ENCODE peak calls at places on chromosomes 5 and 9, in four cellular contexts. D is left lung, Q is bronchial epithelial cell, N is pancreas. C is an unnamed sample.

GRCh38 chr5:154783774-154784460 is 28.7 kb downstream of the LARP1 start:
- DNase-seq in N (no peak), Q (no peak), D (no peak), C (no peak)

GRCh38 chr5:118557103-118557805 is 431.1 kb downstream of the DTWD2 start:
- DNase-seq in N (no peak), Q (no peak), D (no peak), C (no peak)

GRCh38 chr9:9730174-9730573 is 882.6 kb downstream of the PTPRD start:
- DNase-seq in N (no peak), Q (no peak), D (no peak), C (no peak)

GRCh38 chr5:169629847-169630548 is 7.1 kb upstream of the DOCK2 start:
- DNase-seq in N (no peak), D (no peak), Q (peak), C (no peak)

GRCh38 chr9:124011460-124012301 is at the start of gene LHX2:
- DNase-seq in N (no peak), Q (peak), D (no peak), C (no peak)

GRCh38 chr9:93712896-93713295 is 136.5 kb downstream of the PHF2 start:
- DNase-seq in D (no peak), N (peak), Q (no peak), C (no peak)

GRCh38 chr9:13215791-13216554 is 63.5 kb downstream of the MPDZ start:
- DNase-seq in D (no peak), Q (no peak), N (no peak), C (no peak)

GRCh38 chr9:117546894-117547293 is 132.0 kb upstream of the ASTN2 start:
- DNase-seq in Q (peak), D (no peak), N (peak), C (no peak)

GRCh38 chr5:141186897-141187512 is at the start of gene PCDHB9:
- DNase-seq in D (no peak), Q (no peak), N (no peak), C (no peak)

GRCh38 chr5:14325369-14325768 is 182.2 kb downstream of the TRIO start:
- DNase-seq in N (no peak), Q (no peak), D (no peak), C (no peak)

GRCh38 chr5:132225165-132226032 is 2.3 kb downstream of the P4HA2 start:
- DNase-seq in D (no peak), Q (peak), N (peak), C (peak)

GRCh38 chr5:133921899-133922468 is 46.4 kb downstream of the C5orf15 start:
- DNase-seq in N (no peak), D (no peak), Q (no peak), C (no peak)

GRCh38 chr5:178399723-178400115 is 167.1 kb upstream of the PHYKPL start:
- DNase-seq in N (no peak), Q (no peak), D (peak), C (no peak)

GRCh38 chr9:16074962-16075361 is 522.1 kb downstream of the CCDC171 start:
- DNase-seq in Q (peak), D (no peak), N (no peak), C (no peak)

GRCh38 chr9:116550728-116551436 is 136.2 kb upstream of the TRIM32 start:
- DNase-seq in Q (peak), D (no peak), N (no peak), C (no peak)

GRCh38 chr5:126676195-126676624 is 75.5 kb downstream of the PHAX start:
- DNase-seq in D (no peak), N (no peak), Q (peak), C (peak)

GRCh38 chr9:14838701-14839100 is 71.5 kb downstream of the FREM1 start:
- DNase-seq in D (no peak), N (no peak), Q (no peak), C (no peak)

GRCh38 chr9:135258461-135258860 is 171.0 kb downstream of the OLFM1 start:
- DNase-seq in N (no peak), D (peak), Q (no peak), C (no peak)

GRCh38 chr5:104095527-104095926 is 532.9 kb upstream of the NUDT12 start:
- DNase-seq in N (no peak), D (no peak), Q (no peak), C (no peak)

GRCh38 chr9:24712190-24712589 is 166.5 kb upstream of the IZUMO3 start:
- DNase-seq in N (no peak), D (no peak), Q (no peak), C (no peak)

GRCh38 chr5:132467292-132467984 is 23.1 kb downstream of the IRF1 start:
- DNase-seq in N (peak), D (no peak), Q (no peak), C (no peak)

GRCh38 chr5:32109236-32109635 is 64.9 kb downstream of the GOLPH3 start:
- DNase-seq in Q (no peak), D (no peak), N (no peak), C (no peak)

GRCh38 chr5:168898261-168898911 is 319.2 kb upstream of the PANK3 start:
- DNase-seq in D (no peak), Q (no peak), N (no peak), C (no peak)

GRCh38 chr5:10892135-10892910 is 131.3 kb upstream of the DAP start:
- DNase-seq in Q (no peak), N (no peak), D (no peak), C (no peak)

GRCh38 chr9:22201256-22201655 is 192.2 kb upstream of the CDKN2B start:
- DNase-seq in N (no peak), Q (no peak), D (no peak), C (no peak)

GRCh38 chr5:109693535-109694152 is 3.9 kb downstream of the MAN2A1 start:
- DNase-seq in N (no peak), D (no peak), Q (peak), C (no peak)

GRCh38 chr9:38621434-38622082 is 1.2 kb upstream of the ANKRD18A start:
- DNase-seq in N (peak), Q (no peak), D (peak), C (no peak)

GRCh38 chr5:31771500-31771899 is 132.6 kb downstream of the PDZD2 start:
- DNase-seq in D (no peak), Q (no peak), N (no peak), C (no peak)

DNA sequence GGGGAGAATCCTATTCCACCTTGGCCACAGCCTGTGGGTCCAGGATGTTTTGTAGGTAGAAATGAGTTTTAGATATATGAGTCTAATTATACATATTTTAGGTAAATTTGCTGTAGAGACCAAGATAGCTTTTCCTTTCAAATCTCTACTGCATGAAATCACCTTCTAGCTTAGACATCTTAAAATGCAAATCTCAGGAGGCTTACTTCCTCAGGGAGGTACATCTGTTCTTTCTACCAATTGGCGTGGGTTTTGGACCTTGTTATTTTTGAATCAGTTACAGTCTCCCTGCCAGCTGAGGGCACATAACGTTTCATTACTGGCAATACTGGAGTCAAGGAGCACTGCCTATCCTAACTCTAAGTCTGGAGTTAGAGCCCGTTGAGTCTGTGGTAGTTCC is 28.7 kb upstream of the MAST4 start:
- DNase-seq in D (no peak), N (no peak), Q (no peak), C (no peak)
- TF ChIP-seq CTCF in D (no peak), N (no peak), Q (no peak), C (no peak)

GRCh38 chr9:20373263-20373662 is 249.0 kb downstream of the MLLT3 start:
- DNase-seq in D (no peak), N (no peak), Q (no peak), C (no peak)
- H3K4me3 ChIP-seq in D (no peak), N (no peak), Q (no peak), C (no peak)

DNA sequence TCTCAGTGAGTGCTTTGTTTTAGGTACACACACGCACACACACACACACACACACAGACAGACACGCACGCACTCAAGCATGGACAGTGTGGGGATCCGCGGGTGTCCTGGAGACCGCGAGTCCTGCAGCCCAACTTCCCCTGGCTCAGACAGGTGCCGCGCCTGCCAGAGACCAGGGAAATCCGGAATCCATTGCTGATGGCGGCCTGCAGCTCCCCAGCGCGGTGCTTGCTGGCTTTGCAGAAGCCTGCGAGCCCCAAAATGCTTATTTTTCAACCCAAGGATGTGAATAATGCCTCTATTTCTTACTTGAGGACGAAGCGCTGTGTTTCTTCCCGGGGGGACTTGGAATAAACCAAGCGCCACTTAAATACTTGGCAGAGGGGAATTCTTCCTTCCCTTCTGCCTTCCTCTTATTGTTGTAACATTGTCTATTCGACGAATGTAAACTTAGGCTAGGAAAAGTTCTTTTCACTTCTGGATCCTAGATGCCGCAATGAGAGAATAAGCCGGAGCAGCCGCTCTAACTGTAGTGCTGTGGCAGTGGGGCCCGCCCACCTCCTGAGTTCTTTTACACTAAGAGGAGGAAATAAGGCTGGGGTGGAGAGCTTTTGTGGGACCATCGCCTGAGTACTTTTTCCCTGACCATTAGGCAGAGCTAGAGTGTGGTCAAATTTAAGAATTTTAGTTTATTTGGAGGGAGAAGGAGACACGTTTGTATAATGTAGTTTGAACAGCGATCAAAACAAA is 804 bp downstream of the ITGA2 start:
- DNase-seq in D (peak), N (peak), Q (no peak), C (peak)
- TF ChIP-seq CTCF in D (no peak), N (no peak), Q (peak), C (no peak)

GRCh38 chr5:39213437-39214207 is 5.7 kb downstream of the FYB1 start:
- DNase-seq in N (no peak), Q (no peak), D (no peak), C (no peak)

GRCh38 chr5:39215857-39216256 is 3.5 kb downstream of the FYB1 start:
- DNase-seq in Q (no peak), D (no peak), N (no peak), C (no peak)

GRCh38 chr5:39216621-39217020 is 2.7 kb downstream of the FYB1 start:
- DNase-seq in N (no peak), D (no peak), Q (no peak), C (no peak)

GRCh38 chr5:39217365-39218281 is 1.7 kb downstream of the FYB1 start:
- DNase-seq in N (peak), Q (peak), D (peak), C (no peak)

GRCh38 chr5:39214912-39215709 is 4.3 kb downstream of the FYB1 start:
- DNase-seq in N (no peak), Q (no peak), D (no peak), C (no peak)
- H3K4me3 ChIP-seq in N (no peak), Q (no peak), D (no peak), C (no peak)

DNA sequence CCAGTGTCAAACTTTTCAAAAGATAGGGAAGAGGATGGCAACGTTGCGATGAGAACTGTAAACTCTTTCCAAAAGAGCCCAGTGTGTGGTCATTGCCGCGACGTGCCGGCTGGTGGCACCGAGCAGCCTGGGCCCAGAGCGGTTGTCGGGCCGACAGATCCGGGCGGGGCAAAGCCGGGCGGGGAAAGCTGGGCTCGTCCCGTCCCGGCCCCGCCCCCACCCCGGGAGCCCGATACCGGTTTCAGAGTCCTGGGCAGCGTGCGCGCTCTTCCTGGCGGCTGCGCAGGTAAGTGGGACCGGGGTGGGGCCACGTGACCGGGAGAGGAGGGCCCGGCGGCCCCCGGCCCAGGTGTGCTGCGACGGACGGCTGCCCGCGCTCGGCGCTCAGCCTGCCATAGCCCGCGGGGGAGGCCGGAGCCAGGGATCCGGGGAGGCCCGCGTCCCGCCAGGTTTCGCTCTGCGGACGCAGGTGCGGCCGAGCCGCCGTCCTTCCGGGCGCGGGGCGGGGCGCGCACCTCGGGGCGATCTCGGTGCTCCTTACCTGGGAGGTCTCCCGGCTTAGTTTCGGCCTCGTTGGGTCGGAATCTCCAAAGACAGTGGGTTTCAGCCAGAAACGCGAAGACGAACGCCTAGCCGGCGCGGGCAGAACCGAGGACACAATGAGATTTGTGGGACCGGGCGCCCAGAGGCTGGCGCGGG is at the start of gene MARVELD2:
- DNase-seq in N (peak), Q (peak), D (peak), C (peak)
- TF ChIP-seq CTCF in N (peak), Q (peak), D (peak), C (no peak)

DNA sequence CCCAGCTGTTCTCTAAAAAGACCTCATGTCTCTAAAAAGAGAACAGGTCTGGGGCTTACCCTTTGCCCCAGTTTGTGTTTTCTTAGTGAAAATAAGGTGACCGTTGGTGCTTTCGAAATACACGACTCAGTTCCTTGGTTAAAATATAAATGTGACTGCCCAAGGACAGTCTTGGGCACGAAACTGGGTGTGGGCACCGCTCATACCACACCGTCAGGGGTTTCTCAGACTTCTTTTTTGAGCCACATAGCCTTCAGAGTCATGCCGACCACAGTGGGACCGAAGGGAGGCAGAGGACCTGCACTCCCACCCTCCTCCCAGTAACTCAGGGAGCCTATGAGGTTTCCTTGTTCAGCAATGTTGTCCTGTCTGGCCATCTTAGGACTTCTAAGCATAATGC is 6.5 kb downstream of the SNX18 start:
- DNase-seq in Q (no peak), D (no peak), N (no peak), C (no peak)
- H3K4me3 ChIP-seq in Q (no peak), D (peak), N (peak), C (peak)

GRCh38 chr5:75414241-75414640 is 77.2 kb downstream of the HMGCR start:
- DNase-seq in D (no peak), Q (no peak), N (no peak), C (no peak)

GRCh38 chr5:75412111-75412990 is 75.3 kb downstream of the HMGCR start:
- DNase-seq in D (no peak), Q (no peak), N (no peak), C (no peak)
- TF ChIP-seq CTCF in D (no peak), Q (no peak), N (no peak), C (no peak)

GRCh38 chr9:125889122-125889523 is 141.9 kb downstream of the PBX3 start:
- DNase-seq in D (peak), Q (no peak), N (peak), C (no peak)
- H3K4me3 ChIP-seq in D (peak), Q (peak), N (peak), C (peak)

C was measured in breast epithelium.